ENCODE peak calls at places on chromosome 4, in six cellular contexts. Q is astrocyte, U is gastrocnemius medialis, H is left lung, S is B cell, G is omental fat pad. O is an unnamed sample.

GRCh38 chr4:98506462-98507132 is 151.8 kb downstream of the TSPAN5 start:
- DNase-seq in H (no peak), Q (no peak), G (no peak), S (no peak), U (no peak), O (no peak)

GRCh38 chr4:119570401-119570800 is 58.2 kb downstream of the PDE5A start:
- DNase-seq in H (no peak), U (no peak), G (no peak), Q (peak; percentile 59), S (no peak), O (no peak)

GRCh38 chr4:183200453-183200852 is 101.4 kb downstream of the WWC2 start:
- DNase-seq in Q (peak; percentile 94), H (peak; percentile 70), U (no peak), S (no peak), G (no peak), O (no peak)

GRCh38 chr4:10115657-10116624 is 658 bp downstream of the WDR1 start:
- DNase-seq in H (peak; percentile 65), S (peak; percentile 67), U (no peak), G (no peak), Q (no peak), O (peak; percentile 85)

GRCh38 chr4:123980736-123981285 is 584.2 kb downstream of the SPRY1 start:
- DNase-seq in S (no peak), H (no peak), G (no peak), U (no peak), Q (no peak), O (no peak)

GRCh38 chr4:7956306-7957112 is 16.8 kb upstream of the AFAP1 start:
- DNase-seq in G (no peak), H (no peak), S (no peak), Q (peak; percentile 70), U (no peak), O (no peak)

GRCh38 chr4:145230726-145231125 is 50.3 kb upstream of the OTUD4 start:
- DNase-seq in U (no peak), Q (peak; percentile 49), G (no peak), S (no peak), H (no peak), O (no peak)

GRCh38 chr4:8707045-8707781 is 114.6 kb downstream of the CPZ start:
- DNase-seq in H (peak; percentile 22), U (no peak), S (peak; percentile 15), G (no peak), Q (no peak), O (no peak)

GRCh38 chr4:148980782-148981181 is 538.6 kb upstream of the NR3C2 start:
- DNase-seq in Q (no peak), U (no peak), G (no peak), H (no peak), S (no peak), O (no peak)

GRCh38 chr4:99574530-99575314 is at the start of gene MTTP:
- DNase-seq in Q (no peak), U (no peak), H (no peak), S (no peak), G (no peak), O (no peak)

GRCh38 chr4:99811850-99812249 is 4.8 kb upstream of the DAPP1 start:
- DNase-seq in Q (no peak), H (no peak), G (no peak), S (peak; percentile 53), U (no peak), O (peak; percentile 78)

GRCh38 chr4:184536881-184537248 is 62.5 kb upstream of the IRF2 start:
- DNase-seq in U (no peak), Q (no peak), G (no peak), S (no peak), H (no peak), O (no peak)

GRCh38 chr4:40963912-40964478 is 214.2 kb downstream of the NSUN7 start:
- DNase-seq in S (no peak), G (no peak), U (no peak), Q (peak; percentile 79), H (no peak), O (no peak)

DNA sequence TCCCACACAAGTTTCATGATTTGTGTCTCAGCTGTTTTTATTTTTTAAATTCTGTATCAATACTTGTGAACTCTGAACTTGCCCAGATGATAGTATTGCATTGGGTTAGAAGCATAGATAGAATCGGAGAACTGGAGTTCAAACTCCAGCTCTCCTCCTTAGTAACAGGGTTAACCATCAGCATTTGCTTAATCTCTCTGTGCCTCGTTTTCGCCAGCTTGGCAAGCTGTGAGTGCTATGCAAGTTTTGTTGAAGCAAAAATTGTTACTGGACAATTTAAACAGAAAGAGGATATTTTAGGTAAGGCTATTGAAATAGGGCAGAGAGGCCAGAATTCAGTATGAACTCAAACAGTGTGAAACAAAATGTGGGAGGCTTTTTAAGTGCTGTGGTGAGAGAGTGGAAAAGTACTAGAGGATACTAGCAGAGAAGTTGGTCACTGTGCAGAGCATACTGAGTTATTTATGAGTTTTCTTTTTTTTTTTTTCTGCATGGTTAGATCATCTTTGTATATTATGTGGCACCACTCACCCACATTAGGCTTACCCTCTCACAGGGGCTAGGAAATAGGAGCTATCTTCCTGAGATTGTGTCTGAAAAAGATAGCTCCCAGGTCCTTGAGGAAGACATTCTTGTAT is 1126.5 kb downstream of the FAT4 start:
- DNase-seq in U (no peak), H (no peak), S (no peak), G (no peak), Q (no peak), O (no peak)
- TF ChIP-seq CTCF in U (no peak), H (no peak), S (no peak), G (no peak), Q (no peak), O (no peak)

GRCh38 chr4:87949961-87950360 is 25.6 kb upstream of the SPP1 start:
- DNase-seq in G (no peak), U (no peak), H (no peak), Q (peak; percentile 63), S (no peak), O (no peak)
- TF ChIP-seq CTCF in G (no peak), U (no peak), H (no peak), Q (no peak), S (no peak), O (no peak)

GRCh38 chr4:186707574-186707973 is 16.1 kb downstream of the FAT1 start:
- DNase-seq in Q (no peak), H (no peak), G (no peak), U (no peak), S (no peak), O (no peak)
- TF ChIP-seq CTCF in Q (no peak), H (no peak), G (no peak), U (no peak), S (no peak), O (no peak)

GRCh38 chr4:17562157-17562556 is 14.8 kb upstream of the LAP3 start:
- DNase-seq in H (no peak), U (no peak), G (no peak), Q (no peak), S (no peak), O (no peak)
- TF ChIP-seq CTCF in H (no peak), U (no peak), G (no peak), Q (no peak), S (no peak), O (no peak)

GRCh38 chr4:66693694-66694093 is 851.6 kb downstream of the CENPC start:
- DNase-seq in G (no peak), U (no peak), Q (peak; percentile 67), H (no peak), S (no peak), O (no peak)
- TF ChIP-seq CTCF in G (no peak), U (no peak), Q (no peak), H (no peak), S (no peak), O (no peak)

GRCh38 chr4:161256716-161257115 is 907.1 kb downstream of the FSTL5 start:
- DNase-seq in S (no peak), U (no peak), Q (no peak), H (no peak), G (no peak), O (no peak)
- TF ChIP-seq CTCF in S (no peak), U (no peak), Q (peak; percentile 14), H (no peak), G (no peak), O (peak; percentile 27)

GRCh38 chr4:15907430-15907829 is 31.1 kb downstream of the FGFBP1 start:
- DNase-seq in G (no peak), U (no peak), H (no peak), Q (no peak), S (no peak), O (no peak)
- TF ChIP-seq CTCF in G (no peak), U (no peak), H (no peak), Q (no peak), S (no peak), O (no peak)